ENCODE peak calls at places on chromosomes 2 and 18, in nine cellular contexts. One of them, this sample, is unnamed.

GRCh38 chr2:163990554-163990953 is 254.7 kb upstream of the FIGN start:
- DNase-seq in aorta: no peak
- DNase-seq in DND-41: no peak
- DNase-seq in right lobe of liver: no peak
- DNase-seq in A549: no peak
- DNase-seq in IMR-90: no peak
- DNase-seq in CD8-positive, alpha-beta memory T cell: no peak
- DNase-seq in heart right ventricle: no peak
- DNase-seq in left ventricle myocardium inferior: no peak
- DNase-seq in this sample: no peak

GRCh38 chr2:201419057-201419635 is 32.1 kb downstream of the TRAK2 start:
- DNase-seq in aorta: no peak
- DNase-seq in DND-41: no peak
- DNase-seq in right lobe of liver: no peak
- DNase-seq in A549: peak; percentile 36
- DNase-seq in IMR-90: no peak
- DNase-seq in CD8-positive, alpha-beta memory T cell: no peak
- DNase-seq in heart right ventricle: no peak
- DNase-seq in left ventricle myocardium inferior: no peak
- DNase-seq in this sample: no peak

GRCh38 chr2:235756491-235756890 is 262.6 kb downstream of the AGAP1 start:
- DNase-seq in aorta: no peak
- DNase-seq in DND-41: no peak
- DNase-seq in right lobe of liver: no peak
- DNase-seq in A549: no peak
- DNase-seq in IMR-90: no peak
- DNase-seq in CD8-positive, alpha-beta memory T cell: no peak
- DNase-seq in heart right ventricle: no peak
- DNase-seq in left ventricle myocardium inferior: no peak
- DNase-seq in this sample: no peak

GRCh38 chr2:215536476-215536875 is 100.6 kb upstream of the FN1 start:
- DNase-seq in aorta: no peak
- DNase-seq in DND-41: no peak
- DNase-seq in right lobe of liver: no peak
- DNase-seq in A549: no peak
- DNase-seq in IMR-90: peak; percentile 25
- DNase-seq in CD8-positive, alpha-beta memory T cell: no peak
- DNase-seq in heart right ventricle: no peak
- DNase-seq in left ventricle myocardium inferior: no peak
- DNase-seq in this sample: no peak

GRCh38 chr2:108588070-108588668 is 53.9 kb downstream of the LIMS1 start:
- DNase-seq in aorta: no peak
- DNase-seq in DND-41: no peak
- DNase-seq in right lobe of liver: no peak
- DNase-seq in A549: no peak
- DNase-seq in IMR-90: no peak
- DNase-seq in CD8-positive, alpha-beta memory T cell: no peak
- DNase-seq in heart right ventricle: no peak
- DNase-seq in left ventricle myocardium inferior: no peak
- DNase-seq in this sample: no peak

GRCh38 chr2:238730001-238730669 is 117.8 kb upstream of the TWIST2 start:
- DNase-seq in aorta: no peak
- DNase-seq in DND-41: no peak
- DNase-seq in right lobe of liver: no peak
- DNase-seq in A549: no peak
- DNase-seq in IMR-90: no peak
- DNase-seq in CD8-positive, alpha-beta memory T cell: no peak
- DNase-seq in heart right ventricle: no peak
- DNase-seq in left ventricle myocardium inferior: no peak
- DNase-seq in this sample: no peak

GRCh38 chr2:148594216-148594615 is 50.3 kb upstream of the EPC2 start:
- DNase-seq in aorta: no peak
- DNase-seq in DND-41: no peak
- DNase-seq in right lobe of liver: no peak
- DNase-seq in A549: no peak
- DNase-seq in IMR-90: no peak
- DNase-seq in CD8-positive, alpha-beta memory T cell: no peak
- DNase-seq in heart right ventricle: no peak
- DNase-seq in left ventricle myocardium inferior: no peak
- DNase-seq in this sample: no peak

GRCh38 chr2:43323810-43324588 is 97.6 kb upstream of the ZFP36L2 start:
- DNase-seq in aorta: no peak
- DNase-seq in DND-41: no peak
- DNase-seq in right lobe of liver: no peak
- DNase-seq in A549: no peak
- DNase-seq in IMR-90: no peak
- DNase-seq in CD8-positive, alpha-beta memory T cell: no peak
- DNase-seq in heart right ventricle: peak; percentile 64
- DNase-seq in left ventricle myocardium inferior: peak; percentile 72
- DNase-seq in this sample: no peak

GRCh38 chr2:16227811-16228462 is 287.6 kb downstream of the MYCN start:
- DNase-seq in aorta: no peak
- DNase-seq in DND-41: no peak
- DNase-seq in right lobe of liver: no peak
- DNase-seq in A549: no peak
- DNase-seq in IMR-90: no peak
- DNase-seq in CD8-positive, alpha-beta memory T cell: no peak
- DNase-seq in heart right ventricle: no peak
- DNase-seq in left ventricle myocardium inferior: no peak
- DNase-seq in this sample: no peak

GRCh38 chr2:36963106-36963505 is 3.2 kb downstream of the STRN start:
- DNase-seq in aorta: no peak
- DNase-seq in DND-41: no peak
- DNase-seq in right lobe of liver: no peak
- DNase-seq in A549: no peak
- DNase-seq in IMR-90: no peak
- DNase-seq in CD8-positive, alpha-beta memory T cell: no peak
- DNase-seq in heart right ventricle: no peak
- DNase-seq in left ventricle myocardium inferior: no peak
- DNase-seq in this sample: no peak

GRCh38 chr2:182066439-182067061 is 80.9 kb downstream of the PPP1R1C start:
- DNase-seq in aorta: no peak
- DNase-seq in DND-41: no peak
- DNase-seq in right lobe of liver: no peak
- DNase-seq in A549: no peak
- DNase-seq in IMR-90: peak; percentile 99
- DNase-seq in CD8-positive, alpha-beta memory T cell: no peak
- DNase-seq in heart right ventricle: no peak
- DNase-seq in left ventricle myocardium inferior: no peak
- DNase-seq in this sample: no peak

GRCh38 chr2:98476192-98476868 is 31.7 kb downstream of the INPP4A start:
- DNase-seq in aorta: no peak
- DNase-seq in DND-41: no peak
- DNase-seq in right lobe of liver: no peak
- DNase-seq in A549: no peak
- DNase-seq in IMR-90: peak; percentile 54
- DNase-seq in CD8-positive, alpha-beta memory T cell: no peak
- DNase-seq in heart right ventricle: no peak
- DNase-seq in left ventricle myocardium inferior: no peak
- DNase-seq in this sample: no peak

GRCh38 chr18:29501952-29502351 is 1325.0 kb upstream of the CDH2 start:
- DNase-seq in aorta: no peak
- DNase-seq in DND-41: no peak
- DNase-seq in right lobe of liver: no peak
- DNase-seq in A549: peak; percentile 0
- DNase-seq in IMR-90: peak; percentile 87
- DNase-seq in CD8-positive, alpha-beta memory T cell: no peak
- DNase-seq in heart right ventricle: no peak
- DNase-seq in left ventricle myocardium inferior: no peak
- DNase-seq in this sample: no peak

GRCh38 chr18:3799515-3799914 is 349.5 kb downstream of the TGIF1 start:
- DNase-seq in aorta: no peak
- DNase-seq in DND-41: no peak
- DNase-seq in right lobe of liver: no peak
- DNase-seq in A549: no peak
- DNase-seq in IMR-90: peak; percentile 31
- DNase-seq in CD8-positive, alpha-beta memory T cell: no peak
- DNase-seq in heart right ventricle: no peak
- DNase-seq in left ventricle myocardium inferior: no peak
- DNase-seq in this sample: no peak

DNA sequence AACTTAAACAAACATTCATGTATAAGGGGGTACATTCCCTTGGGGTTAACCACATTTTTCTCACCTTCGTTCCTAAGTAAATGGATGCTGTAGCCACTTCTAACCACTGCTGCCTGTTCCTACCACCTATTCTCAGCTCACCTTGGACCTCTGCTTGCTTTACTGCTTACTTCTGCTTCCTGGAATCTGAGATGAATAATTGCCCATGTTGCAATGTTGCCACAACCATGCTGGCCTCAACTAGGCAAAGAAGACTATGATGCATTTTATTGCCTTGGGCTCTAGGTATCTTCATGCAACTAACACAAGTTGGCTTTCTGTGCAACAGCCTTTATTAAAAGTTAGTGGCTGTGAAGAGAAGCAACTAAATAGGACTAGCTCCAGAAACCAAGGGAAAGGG is 106.3 kb upstream of the TCF4 start:
- DNase-seq in aorta: no peak
- DNase-seq in DND-41: no peak
- DNase-seq in right lobe of liver: no peak
- DNase-seq in A549: no peak
- DNase-seq in IMR-90: peak; percentile 13
- DNase-seq in CD8-positive, alpha-beta memory T cell: no peak
- DNase-seq in heart right ventricle: no peak
- DNase-seq in left ventricle myocardium inferior: no peak
- DNase-seq in this sample: no peak
- H3K9me3 ChIP-seq in aorta: no peaks in the 10 kb centered on the region
- H3K9me3 ChIP-seq in DND-41: no peaks in the 10 kb centered on the region
- H3K9me3 ChIP-seq in right lobe of liver: no peaks in the 10 kb centered on the region
- H3K9me3 ChIP-seq in A549: no peaks in the 10 kb centered on the region
- H3K9me3 ChIP-seq in IMR-90: no peaks in the 10 kb centered on the region
- H3K9me3 ChIP-seq in CD8-positive, alpha-beta memory T cell: no peaks in the 10 kb centered on the region
- H3K9me3 ChIP-seq in heart right ventricle: no peaks in the 10 kb centered on the region
- H3K9me3 ChIP-seq in left ventricle myocardium inferior: no peaks in the 10 kb centered on the region
- H3K9me3 ChIP-seq in this sample: no peaks in the 10 kb centered on the region

GRCh38 chr18:71643822-71644221 is 900.3 kb downstream of the CBLN2 start:
- DNase-seq in aorta: no peak
- DNase-seq in DND-41: no peak
- DNase-seq in right lobe of liver: no peak
- DNase-seq in A549: no peak
- DNase-seq in IMR-90: no peak
- DNase-seq in CD8-positive, alpha-beta memory T cell: no peak
- DNase-seq in heart right ventricle: no peak
- DNase-seq in left ventricle myocardium inferior: no peak
- DNase-seq in this sample: no peak
- H3K9me3 ChIP-seq in aorta: no peaks in the 10 kb centered on the region
- H3K9me3 ChIP-seq in DND-41: no peaks in the 10 kb centered on the region
- H3K9me3 ChIP-seq in right lobe of liver: no peaks in the 10 kb centered on the region
- H3K9me3 ChIP-seq in A549: no peaks in the 10 kb centered on the region
- H3K9me3 ChIP-seq in IMR-90: peaks cover 13% of the 10 kb centered on the region
- H3K9me3 ChIP-seq in CD8-positive, alpha-beta memory T cell: no peaks in the 10 kb centered on the region
- H3K9me3 ChIP-seq in heart right ventricle: no peaks in the 10 kb centered on the region
- H3K9me3 ChIP-seq in left ventricle myocardium inferior: no peaks in the 10 kb centered on the region
- H3K9me3 ChIP-seq in this sample: no peaks in the 10 kb centered on the region

GRCh38 chr2:239929504-239929903 is 95.6 kb downstream of the NDUFA10 start:
- DNase-seq in aorta: peak; percentile 51
- DNase-seq in DND-41: no peak
- DNase-seq in right lobe of liver: peak; percentile 28
- DNase-seq in A549: no peak
- DNase-seq in IMR-90: no peak
- DNase-seq in CD8-positive, alpha-beta memory T cell: no peak
- DNase-seq in heart right ventricle: peak; percentile 1
- DNase-seq in left ventricle myocardium inferior: peak; percentile 5
- DNase-seq in this sample: no peak

GRCh38 chr2:239928457-239929350 is 96.4 kb downstream of the NDUFA10 start:
- DNase-seq in aorta: peak; percentile 73
- DNase-seq in DND-41: peak; percentile 55
- DNase-seq in right lobe of liver: peak; percentile 41
- DNase-seq in A549: no peak
- DNase-seq in IMR-90: no peak
- DNase-seq in CD8-positive, alpha-beta memory T cell: no peak
- DNase-seq in heart right ventricle: peak; percentile 5
- DNase-seq in left ventricle myocardium inferior: peak; percentile 13
- DNase-seq in this sample: peak; percentile 11

GRCh38 chr2:239927424-239927981 is 97.6 kb downstream of the NDUFA10 start:
- DNase-seq in aorta: peak; percentile 68
- DNase-seq in DND-41: peak; percentile 87
- DNase-seq in right lobe of liver: peak; percentile 43
- DNase-seq in A549: peak; percentile 89
- DNase-seq in IMR-90: peak; percentile 93
- DNase-seq in CD8-positive, alpha-beta memory T cell: peak; percentile 59
- DNase-seq in heart right ventricle: no peak
- DNase-seq in left ventricle myocardium inferior: peak; percentile 14
- DNase-seq in this sample: peak; percentile 55

GRCh38 chr2:239930378-239930777 is 94.8 kb downstream of the NDUFA10 start:
- DNase-seq in aorta: peak; percentile 75
- DNase-seq in DND-41: no peak
- DNase-seq in right lobe of liver: peak; percentile 45
- DNase-seq in A549: no peak
- DNase-seq in IMR-90: no peak
- DNase-seq in CD8-positive, alpha-beta memory T cell: no peak
- DNase-seq in heart right ventricle: peak; percentile 2
- DNase-seq in left ventricle myocardium inferior: peak; percentile 2
- DNase-seq in this sample: no peak

DNA sequence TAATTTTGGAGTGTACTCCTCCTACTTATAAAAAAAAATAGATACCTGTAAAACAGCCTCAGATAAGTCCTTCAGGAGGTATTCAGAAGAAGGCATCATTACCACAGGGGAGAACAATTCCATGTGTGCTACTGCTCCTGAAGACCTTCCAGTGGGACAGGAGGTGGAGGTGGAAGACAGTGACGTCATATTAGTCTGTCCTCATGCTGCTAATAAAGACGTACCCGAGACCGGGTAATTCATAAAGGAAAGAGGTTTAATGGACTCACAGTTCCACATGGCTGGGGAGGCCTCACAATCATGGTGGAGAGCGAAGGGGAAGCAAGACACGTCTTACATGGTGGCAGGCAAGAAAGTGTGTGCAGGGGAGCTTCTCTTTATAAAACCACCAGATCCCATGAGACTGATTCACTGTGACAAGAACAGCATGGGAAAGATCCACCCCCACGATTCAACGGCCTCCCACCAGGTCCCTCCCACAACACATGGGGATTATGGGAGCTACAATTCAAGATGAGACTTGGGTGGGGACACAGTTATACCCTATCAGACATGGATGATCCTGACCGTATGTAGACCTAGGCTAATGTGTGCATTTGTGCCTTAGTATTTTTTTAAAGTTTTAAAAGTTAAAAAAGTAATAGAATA is 98.4 kb downstream of the NDUFA10 start:
- DNase-seq in aorta: peak; percentile 33
- DNase-seq in DND-41: peak; percentile 36
- DNase-seq in right lobe of liver: peak; percentile 21
- DNase-seq in A549: peak; percentile 41
- DNase-seq in IMR-90: peak; percentile 38
- DNase-seq in CD8-positive, alpha-beta memory T cell: no peak
- DNase-seq in heart right ventricle: no peak
- DNase-seq in left ventricle myocardium inferior: peak; percentile 0
- DNase-seq in this sample: no peak
- H3K9me3 ChIP-seq in aorta: no peaks in the 10 kb centered on the region
- H3K9me3 ChIP-seq in DND-41: peaks cover 6% of the 10 kb centered on the region
- H3K9me3 ChIP-seq in right lobe of liver: no peaks in the 10 kb centered on the region
- H3K9me3 ChIP-seq in A549: peaks cover 9% of the 10 kb centered on the region
- H3K9me3 ChIP-seq in IMR-90: no peaks in the 10 kb centered on the region
- H3K9me3 ChIP-seq in CD8-positive, alpha-beta memory T cell: no peaks in the 10 kb centered on the region
- H3K9me3 ChIP-seq in heart right ventricle: no peaks in the 10 kb centered on the region
- H3K9me3 ChIP-seq in left ventricle myocardium inferior: no peaks in the 10 kb centered on the region
- H3K9me3 ChIP-seq in this sample: no peaks in the 10 kb centered on the region

GRCh38 chr2:47503481-47504070 is 100.6 kb downstream of the MSH2 start:
- DNase-seq in aorta: no peak
- DNase-seq in DND-41: no peak
- DNase-seq in right lobe of liver: no peak
- DNase-seq in A549: no peak
- DNase-seq in IMR-90: no peak
- DNase-seq in CD8-positive, alpha-beta memory T cell: no peak
- DNase-seq in heart right ventricle: no peak
- DNase-seq in left ventricle myocardium inferior: no peak
- DNase-seq in this sample: no peak
- H3K9me3 ChIP-seq in aorta: peaks cover 4% of the 10 kb centered on the region
- H3K9me3 ChIP-seq in DND-41: peaks cover 14% of the 10 kb centered on the region
- H3K9me3 ChIP-seq in right lobe of liver: no peaks in the 10 kb centered on the region
- H3K9me3 ChIP-seq in A549: peaks cover 33% of the 10 kb centered on the region
- H3K9me3 ChIP-seq in IMR-90: peaks cover 15% of the 10 kb centered on the region
- H3K9me3 ChIP-seq in CD8-positive, alpha-beta memory T cell: peaks cover 6% of the 10 kb centered on the region
- H3K9me3 ChIP-seq in heart right ventricle: peaks cover 22% of the 10 kb centered on the region
- H3K9me3 ChIP-seq in left ventricle myocardium inferior: peaks cover 21% of the 10 kb centered on the region
- H3K9me3 ChIP-seq in this sample: peaks cover 6% of the 10 kb centered on the region